ENCODE peak calls at places on chromosomes 13 and 19, in five cellular contexts. One of them, this sample, is unnamed.
A peak's percentile ranks its signal among the peaks of the same experiment; 100 is the strongest.

GRCh38 chr19:18587561-18587960 is 1.0 kb upstream of the REX1BD start:
- DNase-seq in dorsolateral prefrontal cortex: no peak
- DNase-seq in fibroblast of lung: no peak
- DNase-seq in ovary: no peak
- DNase-seq in PC-9: no peak
- DNase-seq in this sample: no peak

GRCh38 chr13:32859893-32860292 is 156.3 kb upstream of the KL start:
- DNase-seq in dorsolateral prefrontal cortex: no peak
- DNase-seq in PC-9: no peak
- DNase-seq in ovary: no peak
- DNase-seq in fibroblast of lung: no peak
- DNase-seq in this sample: no peak

GRCh38 chr19:58476498-58477015 is 405 bp downstream of the ZNF446 start:
- DNase-seq in fibroblast of lung: no peak
- DNase-seq in ovary: no peak
- DNase-seq in PC-9: no peak
- DNase-seq in dorsolateral prefrontal cortex: peak; percentile 52
- DNase-seq in this sample: no peak

GRCh38 chr13:49622174-49622946 is 5.9 kb upstream of the ARL11 start:
- DNase-seq in PC-9: no peak
- DNase-seq in dorsolateral prefrontal cortex: no peak
- DNase-seq in fibroblast of lung: peak; percentile 38
- DNase-seq in ovary: no peak
- DNase-seq in this sample: no peak

GRCh38 chr19:49887653-49888477 is 8.8 kb downstream of the IL4I1 start:
- DNase-seq in fibroblast of lung: no peak
- DNase-seq in PC-9: peak; percentile 15
- DNase-seq in ovary: no peak
- DNase-seq in dorsolateral prefrontal cortex: no peak
- DNase-seq in this sample: no peak

GRCh38 chr13:33761744-33762143 is 56.2 kb upstream of the RFC3 start:
- DNase-seq in dorsolateral prefrontal cortex: no peak
- DNase-seq in ovary: no peak
- DNase-seq in fibroblast of lung: no peak
- DNase-seq in PC-9: no peak
- DNase-seq in this sample: no peak

GRCh38 chr13:46526763-46527162 is 26.2 kb upstream of the LRCH1 start:
- DNase-seq in dorsolateral prefrontal cortex: no peak
- DNase-seq in ovary: no peak
- DNase-seq in fibroblast of lung: no peak
- DNase-seq in PC-9: no peak
- DNase-seq in this sample: no peak

GRCh38 chr13:19150712-19151228 is 30.9 kb downstream of the TUBA3C start:
- DNase-seq in PC-9: no peak
- DNase-seq in dorsolateral prefrontal cortex: no peak
- DNase-seq in ovary: no peak
- DNase-seq in fibroblast of lung: no peak
- DNase-seq in this sample: no peak

GRCh38 chr13:51158923-51159322 is 47.8 kb upstream of the C13orf42 start:
- DNase-seq in fibroblast of lung: peak; percentile 2
- DNase-seq in PC-9: no peak
- DNase-seq in dorsolateral prefrontal cortex: no peak
- DNase-seq in ovary: no peak
- DNase-seq in this sample: no peak

GRCh38 chr13:43663474-43664090 is 123.2 kb downstream of the ENOX1 start:
- DNase-seq in fibroblast of lung: peak; percentile 47
- DNase-seq in dorsolateral prefrontal cortex: no peak
- DNase-seq in ovary: no peak
- DNase-seq in PC-9: no peak
- DNase-seq in this sample: no peak

GRCh38 chr13:86038490-86038889 is 239.3 kb upstream of the SLITRK6 start:
- DNase-seq in PC-9: no peak
- DNase-seq in fibroblast of lung: no peak
- DNase-seq in ovary: no peak
- DNase-seq in dorsolateral prefrontal cortex: no peak
- DNase-seq in this sample: no peak

GRCh38 chr13:26523007-26523406 is 34.5 kb upstream of the WASF3 start:
- DNase-seq in fibroblast of lung: no peak
- DNase-seq in dorsolateral prefrontal cortex: peak; percentile 61
- DNase-seq in PC-9: no peak
- DNase-seq in ovary: no peak
- DNase-seq in this sample: no peak

GRCh38 chr19:48543121-48543710 is 8.8 kb upstream of the SULT2B1 start:
- DNase-seq in ovary: no peak
- DNase-seq in PC-9: peak; percentile 96
- DNase-seq in dorsolateral prefrontal cortex: no peak
- DNase-seq in fibroblast of lung: peak; percentile 11
- DNase-seq in this sample: no peak

GRCh38 chr13:29676535-29676934 is 81.0 kb upstream of the SLC7A1 start:
- DNase-seq in ovary: no peak
- DNase-seq in fibroblast of lung: no peak
- DNase-seq in PC-9: peak; percentile 64
- DNase-seq in dorsolateral prefrontal cortex: no peak
- DNase-seq in this sample: no peak

GRCh38 chr19:1524206-1524971 is 512 bp downstream of the PLK5 start:
- DNase-seq in PC-9: no peak
- DNase-seq in ovary: no peak
- DNase-seq in fibroblast of lung: no peak
- DNase-seq in dorsolateral prefrontal cortex: no peak
- DNase-seq in this sample: no peak

GRCh38 chr19:3365447-3366103 is 808 bp upstream of the NFIC start:
- DNase-seq in ovary: peak; percentile 75
- DNase-seq in dorsolateral prefrontal cortex: no peak
- DNase-seq in fibroblast of lung: no peak
- DNase-seq in PC-9: peak; percentile 43
- DNase-seq in this sample: no peak

GRCh38 chr19:13100031-13100588 is 2.5 kb downstream of the LYL1 start:
- DNase-seq in dorsolateral prefrontal cortex: no peak
- DNase-seq in ovary: no peak
- DNase-seq in fibroblast of lung: no peak
- DNase-seq in PC-9: no peak
- DNase-seq in this sample: peak; percentile 79

GRCh38 chr19:13097331-13098258 is 5.1 kb downstream of the LYL1 start:
- DNase-seq in dorsolateral prefrontal cortex: no peak
- DNase-seq in fibroblast of lung: no peak
- DNase-seq in ovary: peak; percentile 73
- DNase-seq in PC-9: no peak
- DNase-seq in this sample: no peak

GRCh38 chr19:13099073-13099999 is 3.3 kb downstream of the LYL1 start:
- DNase-seq in PC-9: no peak
- DNase-seq in ovary: peak; percentile 55
- DNase-seq in fibroblast of lung: no peak
- DNase-seq in dorsolateral prefrontal cortex: no peak
- DNase-seq in this sample: peak; percentile 79

GRCh38 chr19:13096968-13097330 is 5.7 kb downstream of the LYL1 start:
- DNase-seq in PC-9: no peak
- DNase-seq in ovary: no peak
- DNase-seq in dorsolateral prefrontal cortex: no peak
- DNase-seq in fibroblast of lung: no peak
- DNase-seq in this sample: no peak

DNA sequence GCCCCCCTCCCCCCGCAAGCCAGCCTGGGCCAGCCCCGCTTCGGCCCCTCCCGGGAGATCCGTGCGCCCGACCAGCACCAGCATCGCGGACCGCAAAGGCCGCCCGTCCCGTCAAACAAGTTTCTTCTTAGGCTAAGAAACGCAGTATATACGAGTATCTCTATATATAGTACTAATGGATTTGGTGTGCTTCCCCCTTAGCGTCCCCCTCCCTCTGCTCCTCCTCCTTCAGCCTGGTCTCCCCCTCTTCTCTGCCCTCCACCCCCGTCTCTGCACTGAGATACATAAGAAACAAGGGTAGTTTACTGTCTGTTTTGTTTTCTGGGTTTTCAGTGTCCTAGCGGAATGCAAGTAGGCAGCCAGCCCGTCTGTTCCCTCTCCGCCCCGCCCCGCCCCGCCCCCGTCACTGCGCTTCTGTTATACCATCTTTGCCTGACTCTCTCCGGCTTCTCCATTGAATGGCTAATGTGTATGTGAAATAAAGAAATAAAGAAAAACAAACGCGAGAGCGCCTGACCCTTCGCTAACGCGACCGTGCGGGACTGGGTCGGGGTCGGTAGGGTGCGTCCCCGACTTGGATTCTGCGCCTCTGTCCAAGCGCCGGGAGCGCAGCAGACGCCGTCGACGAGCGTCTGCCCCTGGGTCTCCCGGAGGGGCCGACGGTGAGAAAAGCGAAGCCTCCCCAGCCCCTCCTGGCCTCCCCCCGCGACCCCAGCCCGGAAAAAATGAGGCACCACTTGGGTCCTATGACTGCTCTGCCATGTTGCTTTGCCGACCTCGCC is 4.2 kb downstream of the LYL1 start:
- DNase-seq in PC-9: no peak
- DNase-seq in ovary: peak; percentile 55
- DNase-seq in fibroblast of lung: peak; percentile 58
- DNase-seq in dorsolateral prefrontal cortex: no peak
- DNase-seq in this sample: no peak
- H3K4me3 ChIP-seq in PC-9: no peak overlapping the region
- H3K4me3 ChIP-seq in ovary: peak overlapping the region; percentile 39
- H3K4me3 ChIP-seq in fibroblast of lung: no peak overlapping the region
- H3K4me3 ChIP-seq in dorsolateral prefrontal cortex: peak overlapping the region; percentile 15
- H3K4me3 ChIP-seq in this sample: peak overlapping the region; percentile 58

GRCh38 chr19:21463449-21464105 is 41.8 kb upstream of the ZNF429 start:
- DNase-seq in PC-9: no peak
- DNase-seq in fibroblast of lung: peak; percentile 33
- DNase-seq in ovary: peak; percentile 74
- DNase-seq in dorsolateral prefrontal cortex: peak; percentile 28
- DNase-seq in this sample: no peak
- H3K4me3 ChIP-seq in PC-9: no peak overlapping the region
- H3K4me3 ChIP-seq in fibroblast of lung: no peak overlapping the region
- H3K4me3 ChIP-seq in ovary: peak overlapping the region; percentile 41
- H3K4me3 ChIP-seq in dorsolateral prefrontal cortex: no peak overlapping the region
- H3K4me3 ChIP-seq in this sample: no peak overlapping the region

GRCh38 chr19:11383706-11384048 is 437 bp downstream of the EPOR start:
- DNase-seq in dorsolateral prefrontal cortex: no peak
- DNase-seq in ovary: no peak
- DNase-seq in PC-9: no peak
- DNase-seq in fibroblast of lung: no peak
- DNase-seq in this sample: no peak
- H3K4me3 ChIP-seq in dorsolateral prefrontal cortex: peak overlapping the region; percentile 37
- H3K4me3 ChIP-seq in ovary: no peak overlapping the region
- H3K4me3 ChIP-seq in PC-9: peak overlapping the region; percentile 59
- H3K4me3 ChIP-seq in fibroblast of lung: peak overlapping the region; percentile 52
- H3K4me3 ChIP-seq in this sample: no peak overlapping the region

GRCh38 chr13:113337556-113337955 is 26.4 kb downstream of the GRTP1 start:
- DNase-seq in PC-9: no peak
- DNase-seq in fibroblast of lung: no peak
- DNase-seq in ovary: no peak
- DNase-seq in dorsolateral prefrontal cortex: no peak
- DNase-seq in this sample: no peak

GRCh38 chr13:113342820-113343691 is 20.9 kb downstream of the GRTP1 start:
- DNase-seq in ovary: peak; percentile 8
- DNase-seq in PC-9: no peak
- DNase-seq in fibroblast of lung: no peak
- DNase-seq in dorsolateral prefrontal cortex: no peak
- DNase-seq in this sample: no peak

GRCh38 chr13:113333076-113333475 is 30.9 kb downstream of the GRTP1 start:
- DNase-seq in ovary: no peak
- DNase-seq in PC-9: peak; percentile 18
- DNase-seq in dorsolateral prefrontal cortex: no peak
- DNase-seq in fibroblast of lung: no peak
- DNase-seq in this sample: no peak

GRCh38 chr13:113338451-113338850 is 25.5 kb downstream of the GRTP1 start:
- DNase-seq in PC-9: no peak
- DNase-seq in ovary: no peak
- DNase-seq in fibroblast of lung: no peak
- DNase-seq in dorsolateral prefrontal cortex: no peak
- DNase-seq in this sample: no peak

DNA sequence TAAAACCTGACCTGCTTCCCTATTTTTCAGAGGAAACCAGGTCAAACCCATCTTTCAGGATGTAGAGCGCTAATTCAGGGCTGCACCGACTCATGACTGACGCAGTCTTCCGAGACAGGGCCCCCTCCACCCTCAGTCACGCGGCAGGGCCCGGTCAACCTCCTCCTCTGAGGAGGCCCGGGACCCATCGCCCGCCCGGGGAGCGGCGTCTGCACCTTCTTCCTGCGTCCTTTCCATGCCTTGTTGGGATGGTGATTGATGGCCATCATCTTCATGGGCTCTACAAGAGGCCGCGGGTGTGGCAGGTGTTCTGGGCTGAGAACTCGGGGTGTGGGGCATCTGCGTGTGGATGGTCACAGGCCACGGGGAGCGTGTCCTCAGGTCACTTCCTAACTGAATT is 26.0 kb downstream of the GRTP1 start:
- DNase-seq in dorsolateral prefrontal cortex: no peak
- DNase-seq in PC-9: no peak
- DNase-seq in fibroblast of lung: no peak
- DNase-seq in ovary: no peak
- DNase-seq in this sample: no peak
- H3K4me3 ChIP-seq in dorsolateral prefrontal cortex: no peak overlapping the region
- H3K4me3 ChIP-seq in PC-9: no peak overlapping the region
- H3K4me3 ChIP-seq in fibroblast of lung: no peak overlapping the region
- H3K4me3 ChIP-seq in ovary: no peak overlapping the region
- H3K4me3 ChIP-seq in this sample: no peak overlapping the region